ENCODE peak calls at places on chromosomes 6 and 20, in seven cellular contexts. T, A, U, X, J, E and P are unnamed samples.
A peak's percentile ranks its signal among the peaks of the same experiment; 100 is the strongest.

GRCh38 chr6:108083349-108083748 is 8.8 kb upstream of the OSTM1 start:
- DNase-seq in T (no peak), A (no peak), U (no peak), X (no peak), J (no peak), E (no peak), P (no peak)

GRCh38 chr6:56842602-56843475 is 112.1 kb upstream of the BEND6 start:
- DNase-seq in T (no peak), A (peak; percentile 35), U (peak; percentile 34), X (peak; percentile 60), J (peak; percentile 26), E (peak; percentile 87), P (peak; percentile 48)

GRCh38 chr6:122653094-122653493 is 42.9 kb downstream of the PKIB start:
- DNase-seq in T (no peak), A (no peak), U (peak; percentile 3), X (peak; percentile 55), J (no peak), E (no peak), P (no peak)

GRCh38 chr6:25456656-25457055 is 177.5 kb downstream of the CARMIL1 start:
- DNase-seq in T (no peak), A (no peak), U (no peak), X (no peak), J (no peak), E (no peak), P (no peak)

GRCh38 chr6:14706378-14706929 is 539.4 kb upstream of the JARID2 start:
- DNase-seq in T (no peak), A (peak; percentile 74), U (peak; percentile 29), X (peak; percentile 100), J (no peak), E (no peak), P (peak; percentile 82)

GRCh38 chr20:63977392-63978276 is 1.8 kb downstream of the SAMD10 start:
- DNase-seq in T (no peak), A (no peak), U (peak; percentile 60), X (peak; percentile 88), J (no peak), E (no peak), P (peak; percentile 19)

GRCh38 chr20:9214676-9215075 is 145.8 kb downstream of the PLCB4 start:
- DNase-seq in T (no peak), A (no peak), U (peak; percentile 34), X (peak; percentile 95), J (no peak), E (no peak), P (no peak)

GRCh38 chr20:21514553-21515251 is 838 bp upstream of the NKX2-2 start:
- DNase-seq in T (no peak), A (no peak), U (no peak), X (no peak), J (no peak), E (no peak), P (no peak)

GRCh38 chr20:45111799-45112471 is 3.0 kb downstream of the WFDC5 start:
- DNase-seq in T (no peak), A (no peak), U (peak; percentile 20), X (no peak), J (no peak), E (no peak), P (no peak)

GRCh38 chr6:125274935-125275334 is 26.8 kb downstream of the HDDC2 start:
- DNase-seq in T (no peak), A (no peak), U (no peak), X (no peak), J (no peak), E (no peak), P (no peak)

GRCh38 chr6:117600008-117600743 is 2.1 kb downstream of the GOPC start:
- DNase-seq in T (no peak), A (no peak), U (peak; percentile 17), X (peak; percentile 24), J (no peak), E (no peak), P (no peak)

GRCh38 chr20:34708621-34709043 is 4.5 kb downstream of the TP53INP2 start:
- DNase-seq in T (no peak), A (peak; percentile 73), U (peak; percentile 67), X (peak; percentile 16), J (peak; percentile 54), E (peak; percentile 89), P (peak; percentile 48)

GRCh38 chr6:11852061-11852619 is 73.5 kb upstream of the ADTRP start:
- DNase-seq in T (no peak), A (no peak), U (no peak), X (no peak), J (no peak), E (no peak), P (no peak)

GRCh38 chr6:11855743-11856142 is 77.1 kb upstream of the ADTRP start:
- DNase-seq in T (no peak), A (no peak), U (no peak), X (no peak), J (no peak), E (no peak), P (no peak)

GRCh38 chr6:11854418-11855165 is 76.0 kb upstream of the ADTRP start:
- DNase-seq in T (no peak), A (no peak), U (peak; percentile 23), X (peak; percentile 89), J (peak; percentile 43), E (no peak), P (no peak)

GRCh38 chr6:11851405-11851804 is 72.8 kb upstream of the ADTRP start:
- DNase-seq in T (no peak), A (no peak), U (peak; percentile 38), X (peak; percentile 82), J (no peak), E (no peak), P (no peak)

DNA sequence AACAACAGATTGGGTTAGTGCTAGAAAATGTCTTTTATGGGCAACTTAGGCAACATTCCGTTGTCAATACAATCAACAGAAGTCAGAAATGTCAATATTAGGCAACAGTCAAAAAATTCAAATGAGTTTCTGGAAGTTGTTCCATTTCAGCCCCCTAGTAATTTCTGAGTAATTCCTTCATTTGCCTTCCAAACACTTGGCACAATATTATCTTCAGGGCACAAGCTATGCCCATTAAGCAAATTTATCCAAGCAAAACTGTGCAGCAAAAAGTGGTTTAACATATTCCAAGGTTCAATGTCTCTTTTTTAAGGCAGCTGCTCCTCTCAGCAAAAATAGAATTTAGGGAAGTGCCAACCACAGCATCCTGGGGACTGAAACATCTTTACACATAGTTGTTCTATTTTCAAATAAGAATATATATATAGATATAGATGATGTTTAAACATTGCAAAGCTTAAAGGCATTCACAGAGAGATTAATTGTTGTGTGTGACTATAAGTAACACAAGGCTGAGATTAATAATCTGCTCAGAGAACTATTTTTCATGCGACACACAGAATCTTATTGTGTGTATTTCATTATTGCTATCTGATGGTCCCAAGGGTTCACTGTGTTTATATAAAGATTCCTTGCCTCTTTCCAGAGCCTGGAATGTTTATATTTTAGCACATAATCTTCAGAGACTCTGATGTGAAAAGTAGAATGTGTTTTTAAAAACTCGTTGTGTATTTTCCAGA is 75.2 kb upstream of the ADTRP start:
- DNase-seq in T (no peak), A (no peak), U (no peak), X (peak; percentile 42), J (no peak), E (no peak), P (no peak)
- TF ChIP-seq POLR2A in T (no peak), A (no peak), U (no peak), X (no peak), J (no peak), E (no peak), P (no peak)

GRCh38 chr6:162681447-162681846 is 46.1 kb downstream of the PRKN start:
- DNase-seq in T (no peak), A (no peak), U (no peak), X (no peak), J (no peak), E (no peak), P (no peak)

GRCh38 chr6:162684033-162684432 is 43.5 kb downstream of the PRKN start:
- DNase-seq in T (no peak), A (no peak), U (no peak), X (no peak), J (no peak), E (no peak), P (no peak)

GRCh38 chr6:162684961-162685360 is 42.6 kb downstream of the PRKN start:
- DNase-seq in T (no peak), A (no peak), U (no peak), X (no peak), J (no peak), E (no peak), P (no peak)

GRCh38 chr6:162680367-162680766 is 47.2 kb downstream of the PRKN start:
- DNase-seq in T (no peak), A (no peak), U (no peak), X (no peak), J (no peak), E (no peak), P (no peak)

GRCh38 chr6:162683135-162683534 is 44.4 kb downstream of the PRKN start:
- DNase-seq in T (no peak), A (no peak), U (no peak), X (no peak), J (no peak), E (no peak), P (no peak)
- TF ChIP-seq POLR2A in T (no peak), A (no peak), U (no peak), X (no peak), J (no peak), E (no peak), P (no peak)

DNA sequence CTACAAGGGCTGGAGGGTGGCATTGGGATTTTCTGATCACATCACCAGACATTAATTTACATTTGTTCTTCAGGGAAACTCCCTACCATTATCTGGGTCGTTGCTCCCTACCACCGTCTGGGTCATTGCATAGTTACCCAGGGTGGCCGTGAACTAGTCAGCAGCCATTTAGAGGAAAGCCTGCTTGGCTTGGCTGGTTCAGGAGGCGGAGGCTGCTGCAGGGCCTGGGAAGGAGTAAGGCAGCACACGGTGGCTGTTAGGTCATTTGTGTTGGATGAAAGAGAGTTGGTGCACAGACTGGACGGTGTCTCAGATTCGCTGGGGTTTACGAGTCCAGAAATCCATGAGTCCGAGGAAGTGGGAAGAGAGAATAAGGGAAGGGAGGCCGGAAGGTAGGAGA is 17.8 kb downstream of the ARID1B start:
- DNase-seq in T (no peak), A (no peak), U (no peak), X (no peak), J (no peak), E (no peak), P (no peak)
- TF ChIP-seq POLR2A in T (no peak), A (no peak), U (no peak), X (no peak), J (no peak), E (no peak), P (no peak)

DNA sequence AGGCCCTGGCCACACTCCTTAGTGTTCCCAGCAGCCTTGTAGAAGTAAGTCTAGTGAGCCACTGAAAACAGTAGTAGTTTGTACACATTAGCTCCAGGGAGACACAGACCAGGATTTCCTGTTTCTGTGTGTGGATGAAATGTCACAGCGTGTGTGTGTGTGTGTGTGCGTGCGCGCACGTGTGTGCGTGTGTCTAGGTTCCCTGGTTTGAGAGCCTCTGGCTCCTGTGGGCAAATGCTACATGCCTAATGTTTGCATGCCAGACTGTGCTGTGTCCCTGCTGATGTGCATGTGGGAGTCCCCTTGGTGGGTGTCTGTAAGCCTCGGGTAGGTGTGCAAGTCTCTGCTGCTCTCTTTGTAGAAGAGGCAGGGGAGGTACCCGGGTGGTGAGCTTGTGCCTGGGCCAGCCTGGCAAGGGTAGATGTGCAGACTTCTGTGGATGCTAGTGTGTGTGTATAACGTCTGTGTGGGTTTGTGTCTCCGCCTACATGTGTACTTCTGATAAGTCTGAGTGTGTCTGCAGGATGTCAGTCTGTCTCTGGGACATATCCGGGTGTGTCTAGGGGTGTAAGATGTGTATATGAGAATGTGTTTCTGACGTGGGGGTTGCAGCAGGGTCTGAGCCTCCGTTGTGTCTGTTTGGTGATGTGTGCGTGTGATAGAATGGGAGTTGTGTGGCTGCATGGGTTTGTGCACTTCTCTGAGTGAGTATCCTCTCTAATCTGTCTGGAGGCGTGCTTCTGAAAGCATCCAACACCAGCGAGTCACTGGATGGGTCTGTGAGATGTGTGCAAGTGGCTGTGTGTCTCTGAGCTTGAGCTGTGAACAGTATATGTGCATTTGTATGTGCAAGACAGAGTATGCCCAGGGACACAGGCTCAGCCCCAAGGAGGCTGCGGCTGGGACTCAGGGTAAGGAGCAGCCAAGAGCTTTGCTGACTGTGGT is 19.0 kb upstream of the TLDC2 start:
- DNase-seq in T (no peak), A (no peak), U (no peak), X (peak; percentile 56), J (no peak), E (no peak), P (peak; percentile 65)
- TF ChIP-seq POLR2A in T (no peak), A (no peak), U (no peak), X (no peak), J (no peak), E (no peak), P (no peak)